ENCODE peak calls at places on chromosomes 3 and 15, in ten cellular contexts. T is PC-3; M is nucleus accumbens; F is substantia nigra; P is stimulated activated CD8-positive, alpha-beta memory T cell treated with anti-CD3 and anti-CD28 coated beads, Interleukin-7, amount 100 ng/mL, for 1 hour; H is NCI-H1436; X is NCI-H1105; R is lower lobe of right lung; J is HEK293T; G is EL. O is an unnamed sample.

GRCh38 chr15:69321041-69321554 is 22.4 kb downstream of the PAQR5 start:
- DNase-seq in T (no peak), M (no peak), F (no peak), P (no peak), H (no peak), X (no peak), R (no peak), J (peak; percentile 13), G (no peak), O (no peak)

GRCh38 chr3:42691861-42692666 is 6.7 kb downstream of the KLHL40 start:
- DNase-seq in T (no peak), M (no peak), F (no peak), P (no peak), H (no peak), X (no peak), R (peak; percentile 32), J (no peak), G (no peak), O (no peak)

GRCh38 chr3:25397150-25397549 is 30.9 kb upstream of the RARB start:
- DNase-seq in T (no peak), M (no peak), F (no peak), P (no peak), H (no peak), X (no peak), R (no peak), J (no peak), G (no peak), O (no peak)

GRCh38 chr15:37921527-37922385 is 12.7 kb upstream of the TMCO5A start:
- DNase-seq in T (peak; percentile 58), M (no peak), F (no peak), P (no peak), H (no peak), X (no peak), R (no peak), J (no peak), G (peak; percentile 17), O (no peak)

GRCh38 chr15:89121414-89121813 is 33.2 kb downstream of the ABHD2 start:
- DNase-seq in T (peak; percentile 71), M (no peak), F (no peak), P (no peak), H (no peak), X (no peak), R (no peak), J (no peak), G (no peak), O (no peak)

GRCh38 chr3:57226156-57226555 is 1.4 kb upstream of the APPL1 start:
- DNase-seq in T (no peak), M (no peak), F (no peak), P (no peak), H (no peak), X (no peak), R (no peak), J (no peak), G (no peak), O (no peak)

GRCh38 chr3:188747487-188747886 is 424.3 kb upstream of the TPRG1 start:
- DNase-seq in T (no peak), M (no peak), F (no peak), P (no peak), H (no peak), X (no peak), R (no peak), J (no peak), G (no peak), O (no peak)

GRCh38 chr3:46442591-46443530 is 21.8 kb downstream of the LTF start:
- DNase-seq in T (no peak), M (no peak), F (no peak), P (no peak), H (no peak), X (no peak), R (no peak), J (no peak), G (no peak), O (no peak)

GRCh38 chr3:38454179-38454883 is 641 bp downstream of the ACVR2B start:
- DNase-seq in T (peak; percentile 36), M (no peak), F (no peak), P (no peak), H (peak; percentile 18), X (no peak), R (peak; percentile 68), J (peak; percentile 42), G (peak; percentile 34), O (no peak)

GRCh38 chr15:41979493-41980266 is 7.3 kb upstream of the EHD4 start:
- DNase-seq in T (peak; percentile 29), M (no peak), F (no peak), P (no peak), H (no peak), X (no peak), R (no peak), J (no peak), G (no peak), O (no peak)